ENCODE peak calls at places on chromosomes 5 and 9, in five cellular contexts. One of them, this sample, is unnamed.

GRCh38 chr5:65734921-65735320 is 12.9 kb downstream of the NLN start:
- DNase-seq in cardiac fibroblast: no peak
- DNase-seq in transverse colon: no peak
- DNase-seq in CD4-positive, alpha-beta T cell: no peak
- DNase-seq in HepG2: no peak
- DNase-seq in this sample: no peak

GRCh38 chr5:96113170-96113939 is 151.7 kb upstream of the ELL2 start:
- DNase-seq in cardiac fibroblast: no peak
- DNase-seq in transverse colon: no peak
- DNase-seq in CD4-positive, alpha-beta T cell: no peak
- DNase-seq in HepG2: no peak
- DNase-seq in this sample: no peak

GRCh38 chr5:38796739-38797108 is 49.1 kb upstream of the OSMR start:
- DNase-seq in cardiac fibroblast: no peak
- DNase-seq in transverse colon: no peak
- DNase-seq in CD4-positive, alpha-beta T cell: no peak
- DNase-seq in HepG2: no peak
- DNase-seq in this sample: no peak

GRCh38 chr9:134591573-134591981 is 50.0 kb upstream of the COL5A1 start:
- DNase-seq in cardiac fibroblast: peak; percentile 61
- DNase-seq in transverse colon: no peak
- DNase-seq in CD4-positive, alpha-beta T cell: no peak
- DNase-seq in HepG2: no peak
- DNase-seq in this sample: no peak

GRCh38 chr9:85004818-85005413 is 335.4 kb downstream of the NTRK2 start:
- DNase-seq in cardiac fibroblast: no peak
- DNase-seq in transverse colon: no peak
- DNase-seq in CD4-positive, alpha-beta T cell: no peak
- DNase-seq in HepG2: no peak
- DNase-seq in this sample: no peak

GRCh38 chr5:402615-403359 is 40.2 kb upstream of the EXOC3 start:
- DNase-seq in cardiac fibroblast: no peak
- DNase-seq in transverse colon: no peak
- DNase-seq in CD4-positive, alpha-beta T cell: no peak
- DNase-seq in HepG2: no peak
- DNase-seq in this sample: peak; percentile 45

GRCh38 chr5:5467737-5468136 is 45.3 kb downstream of the ICE1 start:
- DNase-seq in cardiac fibroblast: no peak
- DNase-seq in transverse colon: no peak
- DNase-seq in CD4-positive, alpha-beta T cell: no peak
- DNase-seq in HepG2: no peak
- DNase-seq in this sample: no peak

GRCh38 chr9:136255166-136255538 is 9.5 kb upstream of the QSOX2 start:
- DNase-seq in cardiac fibroblast: peak; percentile 53
- DNase-seq in transverse colon: no peak
- DNase-seq in CD4-positive, alpha-beta T cell: no peak
- DNase-seq in HepG2: peak; percentile 27
- DNase-seq in this sample: no peak

GRCh38 chr5:130189961-130190360 is 285.7 kb downstream of the CHSY3 start:
- DNase-seq in cardiac fibroblast: no peak
- DNase-seq in transverse colon: no peak
- DNase-seq in CD4-positive, alpha-beta T cell: no peak
- DNase-seq in HepG2: no peak
- DNase-seq in this sample: no peak

GRCh38 chr9:94906713-94907112 is 180.2 kb downstream of the AOPEP start:
- DNase-seq in cardiac fibroblast: no peak
- DNase-seq in transverse colon: no peak
- DNase-seq in CD4-positive, alpha-beta T cell: no peak
- DNase-seq in HepG2: peak; percentile 45
- DNase-seq in this sample: no peak

GRCh38 chr9:123820139-123820538 is 109.8 kb downstream of the DENND1A start:
- DNase-seq in cardiac fibroblast: no peak
- DNase-seq in transverse colon: no peak
- DNase-seq in CD4-positive, alpha-beta T cell: no peak
- DNase-seq in HepG2: no peak
- DNase-seq in this sample: no peak

GRCh38 chr5:137071526-137071925 is 427.6 kb downstream of the SPOCK1 start:
- DNase-seq in cardiac fibroblast: no peak
- DNase-seq in transverse colon: no peak
- DNase-seq in CD4-positive, alpha-beta T cell: no peak
- DNase-seq in HepG2: no peak
- DNase-seq in this sample: no peak

GRCh38 chr5:10521466-10522223 is 42.2 kb upstream of the ANKRD33B start:
- DNase-seq in cardiac fibroblast: no peak
- DNase-seq in transverse colon: no peak
- DNase-seq in CD4-positive, alpha-beta T cell: no peak
- DNase-seq in HepG2: no peak
- DNase-seq in this sample: no peak

DNA sequence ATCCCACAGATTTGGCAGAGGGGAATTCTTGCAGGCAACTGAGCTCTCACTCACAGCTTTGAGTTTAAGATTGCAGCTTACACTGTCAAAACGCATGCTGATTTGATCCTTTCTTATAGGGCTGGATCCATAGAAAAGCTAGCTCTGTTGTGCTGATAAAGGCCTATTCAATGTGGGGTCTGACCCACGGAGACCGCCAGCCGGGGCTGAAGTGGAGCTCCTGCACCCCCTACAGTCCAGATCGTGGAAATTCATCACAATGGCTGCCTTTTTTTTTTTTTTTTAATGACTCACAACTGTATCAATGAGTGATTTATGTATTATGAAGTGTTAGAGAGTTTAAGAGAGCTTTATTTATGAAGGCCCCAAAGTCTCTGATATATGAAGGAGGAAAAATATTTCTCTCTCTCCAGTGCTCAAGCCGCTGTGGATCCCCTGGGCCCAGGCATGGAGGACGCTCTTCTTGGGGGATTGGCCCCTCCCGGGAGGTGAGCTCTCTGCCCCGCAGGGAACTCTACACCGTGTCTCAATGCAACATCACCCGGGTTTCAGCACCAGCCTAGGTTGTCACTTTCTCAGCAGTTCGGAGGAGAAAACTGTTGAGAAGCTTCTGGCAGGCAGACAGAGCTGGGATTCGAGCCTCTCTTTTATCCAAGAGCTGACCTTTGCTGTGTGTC is 700.2 kb downstream of the IRX1 start:
- DNase-seq in cardiac fibroblast: no peak
- DNase-seq in transverse colon: no peak
- DNase-seq in CD4-positive, alpha-beta T cell: no peak
- DNase-seq in HepG2: no peak
- DNase-seq in this sample: no peak
- TF ChIP-seq CTCF in cardiac fibroblast: peak; percentile 29
- TF ChIP-seq CTCF in transverse colon: peak; percentile 14
- TF ChIP-seq CTCF in CD4-positive, alpha-beta T cell: no peak
- TF ChIP-seq CTCF in HepG2: peak; percentile 33
- TF ChIP-seq CTCF in this sample: no peak

DNA sequence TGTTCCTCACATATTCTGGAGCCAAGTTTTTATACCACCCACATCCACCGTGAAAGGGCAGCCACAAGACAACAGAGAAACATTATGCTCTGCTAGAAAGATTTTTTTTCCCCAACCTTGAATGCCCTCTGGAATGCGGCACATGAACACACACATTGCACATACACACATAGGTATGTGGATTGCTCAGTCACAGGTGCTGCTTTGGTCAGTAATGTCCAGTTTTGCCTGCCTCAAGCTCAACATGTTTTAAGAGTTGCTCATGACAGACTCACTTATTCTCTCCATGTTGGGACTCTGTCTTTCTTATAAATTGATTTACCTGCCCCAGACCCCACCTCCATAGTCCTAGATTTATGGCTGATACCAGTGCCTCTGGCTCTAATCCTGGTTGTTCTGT is 138.0 kb upstream of the ASTN2 start:
- DNase-seq in cardiac fibroblast: no peak
- DNase-seq in transverse colon: no peak
- DNase-seq in CD4-positive, alpha-beta T cell: no peak
- DNase-seq in HepG2: no peak
- DNase-seq in this sample: no peak
- TF ChIP-seq CTCF in cardiac fibroblast: no peak
- TF ChIP-seq CTCF in transverse colon: no peak
- TF ChIP-seq CTCF in CD4-positive, alpha-beta T cell: no peak
- TF ChIP-seq CTCF in HepG2: no peak
- TF ChIP-seq CTCF in this sample: no peak

DNA sequence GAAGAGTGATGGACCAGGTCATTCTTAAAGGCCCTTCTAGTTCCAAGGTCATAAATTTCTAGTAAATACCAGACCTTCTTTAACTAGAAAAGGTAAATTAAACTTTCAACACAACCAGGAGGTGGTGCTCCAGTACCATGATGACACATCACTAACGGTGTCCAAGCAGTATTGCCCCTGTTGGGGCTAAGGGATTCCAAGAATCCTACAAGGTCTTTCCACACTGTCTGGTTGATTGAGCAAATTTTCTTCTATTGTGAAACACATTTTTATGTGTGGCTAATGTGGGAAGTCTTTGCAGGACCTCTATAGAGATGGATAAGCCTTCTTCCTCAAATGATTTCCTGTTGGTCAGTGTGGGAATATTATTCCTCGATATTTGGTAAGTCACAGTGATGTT is 459.6 kb upstream of the PAPPA start:
- DNase-seq in cardiac fibroblast: peak; percentile 96
- DNase-seq in transverse colon: peak; percentile 8
- DNase-seq in CD4-positive, alpha-beta T cell: no peak
- DNase-seq in HepG2: peak; percentile 11
- DNase-seq in this sample: no peak
- TF ChIP-seq CTCF in cardiac fibroblast: peak; percentile 41
- TF ChIP-seq CTCF in transverse colon: no peak
- TF ChIP-seq CTCF in CD4-positive, alpha-beta T cell: no peak
- TF ChIP-seq CTCF in HepG2: peak; percentile 42
- TF ChIP-seq CTCF in this sample: no peak

DNA sequence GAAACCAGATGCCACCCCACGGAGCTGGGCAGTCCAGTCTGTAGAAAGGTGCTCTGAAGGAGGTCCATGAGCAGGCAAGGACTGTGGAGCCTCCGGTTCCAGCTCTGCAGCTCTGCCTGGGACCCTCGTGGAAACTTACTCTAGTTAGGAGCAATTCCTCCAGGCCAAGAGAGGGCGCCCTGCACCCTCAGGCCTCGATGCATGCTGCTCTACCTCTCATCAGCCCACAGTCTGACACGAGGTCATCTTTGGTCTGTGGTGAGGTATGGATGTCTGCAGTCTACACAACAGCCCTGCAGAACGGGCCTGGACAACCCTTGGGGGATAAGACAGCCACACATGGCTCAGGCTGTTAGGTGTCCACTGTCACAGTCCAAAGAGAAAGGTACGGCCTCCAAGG is 50.6 kb upstream of the UBTD2 start:
- DNase-seq in cardiac fibroblast: no peak
- DNase-seq in transverse colon: no peak
- DNase-seq in CD4-positive, alpha-beta T cell: no peak
- DNase-seq in HepG2: no peak
- DNase-seq in this sample: no peak
- TF ChIP-seq CTCF in cardiac fibroblast: peak; percentile 4
- TF ChIP-seq CTCF in transverse colon: no peak
- TF ChIP-seq CTCF in CD4-positive, alpha-beta T cell: no peak
- TF ChIP-seq CTCF in HepG2: peak; percentile 65
- TF ChIP-seq CTCF in this sample: no peak

DNA sequence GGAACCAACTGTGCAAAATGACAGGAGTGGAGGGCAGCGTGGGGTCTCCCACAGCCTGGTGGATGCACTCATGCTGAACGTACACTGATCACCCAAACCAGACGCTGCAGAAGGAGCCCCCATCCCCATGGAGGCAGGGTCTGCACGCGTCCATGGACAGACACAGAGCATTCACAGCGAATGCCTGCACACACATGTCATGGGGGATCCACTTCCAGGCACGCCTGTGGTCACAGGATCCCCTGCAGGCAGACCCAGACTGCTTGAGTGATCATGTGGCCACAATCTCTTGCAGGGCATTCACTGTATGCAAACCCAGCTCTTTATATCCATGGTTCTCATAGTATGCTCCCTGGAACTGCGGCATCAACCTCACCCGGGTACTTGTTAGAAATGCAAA is 5.4 kb downstream of the SNCB start:
- DNase-seq in cardiac fibroblast: no peak
- DNase-seq in transverse colon: no peak
- DNase-seq in CD4-positive, alpha-beta T cell: no peak
- DNase-seq in HepG2: no peak
- DNase-seq in this sample: no peak
- TF ChIP-seq CTCF in cardiac fibroblast: no peak
- TF ChIP-seq CTCF in transverse colon: no peak
- TF ChIP-seq CTCF in CD4-positive, alpha-beta T cell: no peak
- TF ChIP-seq CTCF in HepG2: no peak
- TF ChIP-seq CTCF in this sample: no peak

DNA sequence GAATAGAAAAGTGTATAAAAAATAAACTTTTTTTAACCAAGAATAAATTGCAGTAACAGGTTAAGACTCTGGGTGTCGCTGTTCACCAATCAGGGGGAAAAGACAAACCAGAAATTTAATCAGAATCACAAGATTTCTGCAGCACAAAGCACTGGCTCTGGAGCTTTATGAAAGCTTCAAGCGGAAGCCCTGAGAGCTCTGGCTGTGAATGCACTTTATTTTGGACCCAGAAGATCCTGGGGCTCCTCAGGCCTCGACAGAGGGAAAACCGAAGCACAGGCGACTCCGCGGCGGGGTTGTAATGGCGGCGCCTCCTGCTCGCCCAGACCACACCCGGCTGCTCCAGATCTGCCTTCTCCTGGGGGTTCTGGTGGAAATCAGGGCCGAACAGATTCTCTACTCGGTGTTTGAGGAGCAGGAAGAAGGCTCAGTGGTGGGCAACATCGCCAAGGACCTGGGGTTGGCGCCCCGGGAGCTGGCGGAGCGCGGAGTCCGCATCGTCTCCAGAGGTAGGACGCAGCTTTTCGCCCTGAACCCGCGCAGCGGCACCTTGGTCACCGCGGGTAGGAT is at the start of gene PCDHGA4:
- DNase-seq in cardiac fibroblast: peak; percentile 31
- DNase-seq in transverse colon: no peak
- DNase-seq in CD4-positive, alpha-beta T cell: no peak
- DNase-seq in HepG2: no peak
- DNase-seq in this sample: no peak
- TF ChIP-seq CTCF in cardiac fibroblast: peak; percentile 56
- TF ChIP-seq CTCF in transverse colon: peak; percentile 27
- TF ChIP-seq CTCF in CD4-positive, alpha-beta T cell: no peak
- TF ChIP-seq CTCF in HepG2: peak; percentile 21
- TF ChIP-seq CTCF in this sample: no peak

GRCh38 chr9:70625078-70625477 is 210.6 kb upstream of the KLF9 start:
- DNase-seq in cardiac fibroblast: no peak
- DNase-seq in transverse colon: no peak
- DNase-seq in CD4-positive, alpha-beta T cell: no peak
- DNase-seq in HepG2: no peak
- DNase-seq in this sample: no peak

GRCh38 chr9:70634696-70635095 is 220.2 kb upstream of the KLF9 start:
- DNase-seq in cardiac fibroblast: no peak
- DNase-seq in transverse colon: no peak
- DNase-seq in CD4-positive, alpha-beta T cell: no peak
- DNase-seq in HepG2: no peak
- DNase-seq in this sample: no peak

GRCh38 chr9:70635790-70636189 is 221.3 kb upstream of the KLF9 start:
- DNase-seq in cardiac fibroblast: peak; percentile 20
- DNase-seq in transverse colon: no peak
- DNase-seq in CD4-positive, alpha-beta T cell: no peak
- DNase-seq in HepG2: peak; percentile 20
- DNase-seq in this sample: no peak

DNA sequence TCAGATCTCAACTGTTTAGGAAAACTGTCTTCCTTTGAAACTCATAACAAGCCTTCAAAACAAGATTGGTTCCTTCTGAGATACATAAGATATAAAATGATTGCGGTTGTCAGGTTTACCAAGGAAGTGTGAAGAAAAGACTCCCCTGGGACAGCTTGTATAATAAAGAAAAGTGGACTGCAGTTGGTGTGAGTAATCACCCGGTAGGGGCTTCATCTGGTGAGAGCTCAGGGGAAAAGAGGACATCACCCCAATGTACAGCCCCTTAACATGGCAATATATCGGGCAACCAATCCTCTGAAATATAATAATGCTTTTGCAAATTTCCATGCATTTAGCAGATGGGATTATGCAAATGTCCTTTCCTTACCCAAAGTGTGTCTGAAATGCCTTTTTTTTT is 216.5 kb upstream of the KLF9 start:
- DNase-seq in cardiac fibroblast: no peak
- DNase-seq in transverse colon: no peak
- DNase-seq in CD4-positive, alpha-beta T cell: no peak
- DNase-seq in HepG2: no peak
- DNase-seq in this sample: no peak
- TF ChIP-seq CTCF in cardiac fibroblast: no peak
- TF ChIP-seq CTCF in transverse colon: no peak
- TF ChIP-seq CTCF in CD4-positive, alpha-beta T cell: no peak
- TF ChIP-seq CTCF in HepG2: no peak
- TF ChIP-seq CTCF in this sample: no peak